ENCODE peak calls at places on chromosomes 12 and 14, in five cellular contexts. H, Q, C, F and E are unnamed samples.

GRCh38 chr12:104736307-104736706 is 221.8 kb downstream of the SLC41A2 start:
- DNase-seq in H (peak; percentile 93), Q (no peak), C (no peak), F (peak; percentile 88), E (no peak)

GRCh38 chr12:115934046-115934445 is 343.4 kb downstream of the MED13L start:
- DNase-seq in H (no peak), Q (no peak), C (no peak), F (no peak), E (no peak)

GRCh38 chr14:23352506-23353432 is at the start of gene SLC22A17:
- DNase-seq in H (peak; percentile 82), Q (peak; percentile 78), C (peak; percentile 65), F (peak; percentile 90), E (no peak)

GRCh38 chr12:47808049-47808448 is 11.7 kb downstream of the HDAC7 start:
- DNase-seq in H (no peak), Q (peak; percentile 77), C (no peak), F (peak; percentile 65), E (no peak)

GRCh38 chr12:105226219-105226618 is 9.8 kb downstream of the APPL2 start:
- DNase-seq in H (peak; percentile 98), Q (peak; percentile 56), C (no peak), F (peak; percentile 92), E (peak; percentile 93)

GRCh38 chr14:75531660-75532317 is 9.5 kb downstream of the BATF start:
- DNase-seq in H (no peak), Q (no peak), C (peak; percentile 53), F (peak; percentile 48), E (no peak)

GRCh38 chr12:132432721-132433577 is 57.0 kb upstream of the FBRSL1 start:
- DNase-seq in H (peak; percentile 13), Q (no peak), C (no peak), F (no peak), E (no peak)

GRCh38 chr14:67977468-67978034 is 158.0 kb downstream of the RAD51B start:
- DNase-seq in H (no peak), Q (no peak), C (no peak), F (no peak), E (no peak)

GRCh38 chr12:79407671-79408622 is 282.8 kb downstream of the PAWR start:
- DNase-seq in H (peak; percentile 92), Q (no peak), C (peak; percentile 79), F (peak; percentile 91), E (peak; percentile 64)
- TF ChIP-seq CTCF in H (peak; percentile 91), Q (peak; percentile 60), C (peak; percentile 76), F (peak; percentile 81), E (peak; percentile 79)

GRCh38 chr12:52870361-52871290 is 21.8 kb upstream of the KRT78 start:
- DNase-seq in H (no peak), Q (peak; percentile 83), C (peak; percentile 62), F (peak; percentile 29), E (no peak)
- H3K4me3 ChIP-seq in H (no peak overlapping the region), Q (no peak overlapping the region), C (no peak overlapping the region), F (no peak overlapping the region), E (no peak overlapping the region)

DNA sequence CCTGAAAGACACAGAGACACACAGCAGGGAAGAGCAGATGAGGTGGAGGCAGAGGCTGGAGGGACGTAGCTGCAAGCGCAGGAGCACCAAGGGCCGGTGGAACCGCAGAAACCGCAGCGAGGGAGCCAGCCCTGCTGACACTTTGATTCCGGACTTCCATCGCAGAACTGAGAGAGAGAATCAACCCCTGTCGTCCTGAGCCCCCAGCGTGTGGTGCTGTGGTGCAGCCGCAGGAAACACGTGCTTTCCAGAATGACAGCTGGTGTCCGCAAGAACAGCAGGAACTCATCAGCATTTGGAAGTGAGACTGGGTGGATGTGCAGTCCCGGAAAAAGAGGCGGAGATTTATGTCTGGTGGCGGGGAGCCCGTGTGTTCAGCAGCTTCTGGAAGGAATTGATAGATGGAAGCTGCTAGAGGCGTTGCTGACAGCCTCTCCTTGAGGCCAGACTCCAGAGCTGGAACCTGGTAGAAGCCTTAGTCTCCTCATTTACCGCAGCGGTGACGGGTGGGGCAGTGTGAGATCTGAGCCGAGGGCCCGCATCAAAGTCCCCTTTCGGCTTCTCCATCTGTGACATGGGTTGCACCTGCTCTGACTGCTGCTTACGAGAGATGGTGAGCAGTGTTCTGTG is 21.9 kb upstream of the KLC1 start:
- DNase-seq in H (peak; percentile 95), Q (peak; percentile 69), C (peak; percentile 10), F (peak; percentile 95), E (no peak)
- TF ChIP-seq CTCF in H (peak; percentile 55), Q (peak; percentile 36), C (no peak), F (peak; percentile 29), E (no peak)

GRCh38 chr12:26523708-26524150 is 309.3 kb downstream of the ITPR2 start:
- DNase-seq in H (peak; percentile 95), Q (peak; percentile 90), C (peak; percentile 94), F (peak; percentile 87), E (peak; percentile 100)
- H3K4me3 ChIP-seq in H (no peak overlapping the region), Q (no peak overlapping the region), C (no peak overlapping the region), F (no peak overlapping the region), E (no peak overlapping the region)

GRCh38 chr12:24025153-24025798 is 75.8 kb upstream of the SOX5 start:
- DNase-seq in H (no peak), Q (no peak), C (peak; percentile 21), F (peak; percentile 16), E (no peak)

GRCh38 chr12:24027352-24027751 is 77.9 kb upstream of the SOX5 start:
- DNase-seq in H (no peak), Q (no peak), C (no peak), F (no peak), E (no peak)
- TF ChIP-seq CTCF in H (no peak), Q (no peak), C (no peak), F (no peak), E (no peak)

GRCh38 chr14:90456551-90456950 is 59.7 kb downstream of the CALM1 start:
- DNase-seq in H (no peak), Q (no peak), C (no peak), F (no peak), E (no peak)
- H3K4me3 ChIP-seq in H (no peak overlapping the region), Q (no peak overlapping the region), C (no peak overlapping the region), F (no peak overlapping the region), E (no peak overlapping the region)

GRCh38 chr14:33676135-33676566 is 274.7 kb downstream of the EGLN3 start:
- DNase-seq in H (no peak), Q (no peak), C (peak; percentile 51), F (peak; percentile 70), E (no peak)
- TF ChIP-seq CTCF in H (peak; percentile 56), Q (no peak), C (peak; percentile 49), F (peak; percentile 71), E (peak; percentile 63)

DNA sequence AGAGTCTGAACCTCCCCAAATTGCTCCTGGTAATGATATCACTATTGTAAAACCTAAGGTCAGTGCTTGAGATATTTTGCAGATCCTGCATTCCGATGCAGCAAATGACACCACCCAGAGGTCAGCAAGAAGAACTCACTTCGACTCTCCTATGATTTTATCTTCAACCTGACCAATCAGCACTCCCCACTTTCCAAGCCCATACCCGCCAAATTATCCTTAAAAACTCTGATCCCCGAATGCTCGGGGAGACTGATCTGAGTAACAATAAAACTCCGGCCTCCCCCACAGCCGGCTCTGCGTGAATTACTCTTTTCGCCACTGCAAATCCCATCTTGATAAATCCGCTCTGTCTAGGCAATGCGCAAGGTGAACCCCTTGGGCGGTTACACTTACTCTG is 1.2 kb downstream of the NPC2 start:
- DNase-seq in H (peak; percentile 66), Q (no peak), C (peak; percentile 49), F (peak; percentile 38), E (no peak)
- H3K4me3 ChIP-seq in H (peak overlapping the region; percentile 82), Q (peak overlapping the region; percentile 78), C (peak overlapping the region; percentile 88), F (peak overlapping the region; percentile 71), E (peak overlapping the region; percentile 87)

GRCh38 chr12:99372257-99372933 is 275.2 kb upstream of the GARIN6 start:
- DNase-seq in H (no peak), Q (no peak), C (no peak), F (no peak), E (no peak)
- TF ChIP-seq CTCF in H (no peak), Q (no peak), C (no peak), F (no peak), E (no peak)